ENCODE peak calls at places on chromosomes 12 and 14, in six cellular contexts. P is LoVo, H is epithelial cell of esophagus, F is NCI-H524 treated with DMSO at 0.1 percent for 48 hours, T is amniotic epithelial cell, I is posterior vena cava. A is an unnamed sample.

GRCh38 chr12:67434653-67435375 is 165.7 kb downstream of the CAND1 start:
- DNase-seq in P (no peak), H (peak; percentile 78), F (no peak), T (peak; percentile 98), I (no peak), A (no peak)

GRCh38 chr14:20327005-20327869 is 5.8 kb downstream of the CCNB1IP1 start:
- DNase-seq in P (peak; percentile 59), H (peak; percentile 71), F (peak; percentile 33), T (peak; percentile 67), I (no peak), A (no peak)

GRCh38 chr12:38956337-38956736 is 50.9 kb upstream of the CPNE8 start:
- DNase-seq in P (no peak), H (peak; percentile 62), F (no peak), T (no peak), I (no peak), A (no peak)

GRCh38 chr12:90808568-90808967 is 146.4 kb downstream of the CCER1 start:
- DNase-seq in P (no peak), H (peak; percentile 38), F (no peak), T (no peak), I (no peak), A (no peak)

GRCh38 chr12:12461281-12461922 is 101.3 kb downstream of the DUSP16 start:
- DNase-seq in P (no peak), H (no peak), F (no peak), T (no peak), I (no peak), A (no peak)

GRCh38 chr14:95614335-95614734 is 71.9 kb upstream of the TCL1B start:
- DNase-seq in P (no peak), H (no peak), F (no peak), T (no peak), I (no peak), A (no peak)

GRCh38 chr14:52878946-52879345 is 71.9 kb downstream of the FERMT2 start:
- DNase-seq in P (no peak), H (no peak), F (no peak), T (no peak), I (no peak), A (no peak)

GRCh38 chr14:63992858-63993257 is 140.1 kb downstream of the SYNE2 start:
- DNase-seq in P (no peak), H (peak; percentile 98), F (no peak), T (no peak), I (no peak), A (no peak)

GRCh38 chr14:92987148-92987570 is 64.2 kb downstream of the CHGA start:
- DNase-seq in P (no peak), H (no peak), F (no peak), T (no peak), I (peak; percentile 50), A (no peak)

GRCh38 chr12:16618256-16618655 is 12.3 kb upstream of the LMO3 start:
- DNase-seq in P (no peak), H (no peak), F (no peak), T (no peak), I (no peak), A (no peak)

GRCh38 chr14:69300601-69301221 is 40.8 kb downstream of the GALNT16 start:
- DNase-seq in P (no peak), H (no peak), F (no peak), T (no peak), I (no peak), A (peak; percentile 41)

GRCh38 chr12:130141105-130141504 is 21.2 kb upstream of the FZD10 start:
- DNase-seq in P (no peak), H (no peak), F (no peak), T (no peak), I (no peak), A (no peak)

GRCh38 chr12:12315838-12316237 is 34.2 kb downstream of the MANSC1 start:
- DNase-seq in P (no peak), H (no peak), F (no peak), T (no peak), I (peak; percentile 12), A (no peak)